ENCODE peak calls at places on chromosomes 2 and 18, in six cellular contexts. I is testis, S is IMR-90, N is sigmoid colon, K is Peyer's patch, R is suprapubic skin. L is an unnamed sample.

GRCh38 chr2:116510117-116510671 is 1304.3 kb upstream of the DDX18 start:
- DNase-seq in N (no peak), S (no peak), R (no peak), K (no peak), I (no peak), L (no peak)

GRCh38 chr2:187877391-187877790 is 323.2 kb upstream of the TFPI start:
- DNase-seq in S (no peak), N (no peak), I (no peak), R (no peak), K (no peak), L (no peak)

GRCh38 chr2:41600460-41600859 is 447.4 kb upstream of the PKDCC start:
- DNase-seq in S (no peak), N (no peak), K (no peak), I (no peak), R (no peak), L (no peak)

GRCh38 chr18:61892683-61893303 is at the start of gene RNF152:
- DNase-seq in N (peak), S (peak), R (no peak), I (peak), K (peak), L (no peak)

GRCh38 chr2:240163844-240164574 is 23.6 kb upstream of the OTOS start:
- DNase-seq in S (no peak), R (no peak), K (no peak), N (no peak), I (no peak), L (no peak)

GRCh38 chr2:88903744-88904353 is 212.4 kb downstream of the RPIA start:
- DNase-seq in K (no peak), N (no peak), S (peak), R (no peak), I (peak), L (no peak)

GRCh38 chr2:187878096-187878495 is 323.9 kb upstream of the TFPI start:
- DNase-seq in R (no peak), S (no peak), K (no peak), N (no peak), I (no peak), L (no peak)

GRCh38 chr2:124755386-124755785 is 730.3 kb downstream of the CNTNAP5 start:
- DNase-seq in R (no peak), N (no peak), S (peak), K (no peak), I (no peak), L (no peak)

GRCh38 chr2:222859786-222860726 is 780 bp upstream of the ACSL3 start:
- DNase-seq in I (peak), N (peak), R (no peak), S (peak), K (no peak), L (peak)

GRCh38 chr2:73036779-73037165 is 34.7 kb downstream of the SFXN5 start:
- DNase-seq in S (no peak), I (no peak), N (no peak), R (no peak), K (no peak), L (no peak)

GRCh38 chr2:178947006-178947405 is 102.9 kb downstream of the CCDC141 start:
- DNase-seq in R (no peak), S (no peak), K (no peak), I (no peak), N (no peak), L (no peak)

GRCh38 chr2:96501471-96501874 is 3.7 kb downstream of the NEURL3 start:
- DNase-seq in R (no peak), I (no peak), S (no peak), N (no peak), K (no peak), L (peak)

GRCh38 chr18:54717673-54718435 is 110.4 kb upstream of the RAB27B start:
- DNase-seq in R (no peak), S (no peak), I (no peak), K (no peak), N (no peak), L (no peak)

GRCh38 chr2:171436307-171436706 is 2.3 kb downstream of the DCAF17 start:
- DNase-seq in N (no peak), I (no peak), S (peak), R (no peak), K (no peak), L (no peak)

GRCh38 chr18:3826021-3826420 is 376.0 kb downstream of the TGIF1 start:
- DNase-seq in S (no peak), K (no peak), N (no peak), R (no peak), I (no peak), L (no peak)

GRCh38 chr18:43847164-43848091 is 570.1 kb upstream of the SYT4 start:
- DNase-seq in K (no peak), S (peak), I (no peak), N (no peak), R (no peak), L (no peak)

GRCh38 chr2:218832520-218832919 is 917 bp upstream of the PRKAG3 start:
- DNase-seq in I (peak), K (no peak), R (no peak), S (no peak), N (no peak), L (no peak)

GRCh38 chr2:151459368-151459767 is 49.7 kb downstream of the RIF1 start:
- DNase-seq in I (no peak), K (no peak), R (no peak), N (no peak), S (peak), L (no peak)

GRCh38 chr2:230796280-230796862 is 68.4 kb upstream of the ITM2C start:
- DNase-seq in S (peak), R (no peak), N (no peak), I (no peak), K (no peak), L (no peak)

GRCh38 chr2:233010569-233011267 is 2.3 kb downstream of the NGEF start:
- DNase-seq in R (peak), S (no peak), K (no peak), I (peak), N (no peak), L (peak)

GRCh38 chr2:152038451-152038958 is 60.3 kb downstream of the CACNB4 start:
- DNase-seq in I (no peak), S (no peak), R (no peak), K (no peak), N (peak), L (no peak)

GRCh38 chr18:73316513-73316912 is 448.7 kb upstream of the NETO1 start:
- DNase-seq in N (no peak), S (peak), R (no peak), I (no peak), K (no peak), L (no peak)

GRCh38 chr2:74922592-74923227 is 35.7 kb upstream of the POLE4 start:
- DNase-seq in I (no peak), S (peak), N (no peak), R (no peak), K (no peak), L (no peak)

GRCh38 chr2:81692566-81692965 is 1388.0 kb upstream of the LRRTM1 start:
- DNase-seq in R (no peak), S (no peak), K (no peak), I (no peak), N (no peak), L (no peak)

GRCh38 chr18:49722472-49722871 is 90.9 kb downstream of the ACAA2 start:
- DNase-seq in S (no peak), R (no peak), N (no peak), K (no peak), I (no peak), L (no peak)

GRCh38 chr2:55401124-55401523 is 18.5 kb downstream of the CCDC88A start:
- DNase-seq in K (no peak), N (no peak), S (no peak), I (no peak), R (no peak), L (no peak)

DNA sequence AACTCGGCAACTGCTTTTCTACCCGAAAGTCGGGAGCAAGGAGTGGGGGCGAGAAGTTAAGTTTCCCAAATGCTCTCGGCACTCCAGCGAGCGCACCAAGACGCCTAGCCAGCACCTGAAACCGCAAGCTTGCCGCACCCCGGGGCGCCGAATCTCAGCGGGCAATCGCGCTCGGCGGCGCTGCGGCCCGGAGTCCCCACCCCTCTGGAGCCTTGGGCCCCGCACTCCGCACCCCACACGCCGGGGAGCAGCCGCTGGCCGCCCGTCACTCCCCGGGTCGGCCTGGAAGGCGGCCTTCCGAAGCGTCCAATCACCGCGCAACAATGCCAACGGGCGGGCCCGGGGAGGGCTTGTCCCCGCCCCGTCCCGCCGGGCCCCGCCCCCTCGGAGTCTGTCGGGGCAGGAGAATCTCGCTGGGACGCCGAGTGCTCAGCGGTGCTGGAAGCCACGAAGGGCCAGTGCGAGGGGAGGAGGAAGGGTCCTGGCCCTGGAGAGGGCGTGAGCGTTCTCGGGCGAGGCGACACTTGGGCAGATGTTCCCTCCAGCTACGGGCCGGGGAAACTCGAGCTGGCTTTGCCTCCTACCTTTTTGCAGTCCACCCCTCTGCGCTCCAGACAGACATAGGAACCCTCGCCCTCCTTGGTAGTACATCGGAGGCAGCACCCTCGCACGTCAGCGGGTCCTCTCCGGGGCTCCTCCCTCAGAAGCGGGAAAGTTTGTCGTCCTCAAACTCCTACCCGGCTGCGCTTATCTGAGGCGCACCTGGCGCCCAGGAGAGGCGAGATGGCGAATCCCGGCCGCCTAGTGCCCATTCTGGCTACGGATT is 1.1 kb upstream of the ZBTB7C start:
- DNase-seq in K (peak), I (peak), N (peak), S (peak), R (peak), L (peak)
- TF ChIP-seq POLR2A in K (peak), I (no peak), N (no peak), S (no peak), R (no peak), L (no peak)

GRCh38 chr2:217755027-217755756 is 247.6 kb downstream of the TNS1 start:
- DNase-seq in N (no peak), R (no peak), I (no peak), K (no peak), S (no peak), L (no peak)

GRCh38 chr2:217753460-217754200 is 249.2 kb downstream of the TNS1 start:
- DNase-seq in S (peak), N (no peak), R (no peak), I (no peak), K (no peak), L (no peak)

GRCh38 chr2:217757108-217757463 is 245.7 kb downstream of the TNS1 start:
- DNase-seq in K (no peak), S (no peak), I (no peak), R (no peak), N (no peak), L (no peak)

GRCh38 chr2:217759991-217760390 is 242.8 kb downstream of the TNS1 start:
- DNase-seq in I (no peak), R (no peak), K (no peak), N (no peak), S (no peak), L (no peak)

GRCh38 chr2:217756375-217757107 is 246.3 kb downstream of the TNS1 start:
- DNase-seq in S (peak), R (peak), N (peak), I (peak), K (peak), L (no peak)
- H3K4me3 ChIP-seq in S (no peak), R (peak), N (no peak), I (peak), K (peak), L (no peak)

DNA sequence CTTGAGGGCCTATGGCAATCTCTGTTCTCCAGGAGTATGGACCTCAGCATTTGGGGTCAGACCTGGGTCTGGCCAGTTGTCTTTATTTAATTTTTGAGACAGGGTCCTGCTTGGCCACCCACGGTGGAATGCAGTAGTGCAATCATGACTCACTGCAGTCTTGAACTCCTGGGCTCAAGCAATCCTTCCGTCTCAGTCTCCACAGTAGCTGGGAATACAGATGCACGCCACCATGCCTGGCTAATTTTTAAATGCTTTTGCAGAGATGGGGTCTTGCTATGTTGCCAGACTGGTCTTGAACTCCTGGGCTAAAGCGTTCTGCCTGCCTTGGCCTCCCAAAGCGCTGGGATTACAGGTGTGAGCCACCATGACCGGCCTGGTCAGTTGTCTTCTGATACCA is 46.4 kb upstream of the INHBB start:
- DNase-seq in R (no peak), S (peak), N (no peak), I (no peak), K (no peak), L (no peak)
- TF ChIP-seq POLR2A in R (no peak), S (no peak), N (no peak), I (no peak), K (no peak), L (no peak)

GRCh38 chr2:182422864-182423263 is 4.0 kb downstream of the PDE1A start:
- DNase-seq in R (no peak), S (no peak), K (no peak), N (no peak), I (no peak), L (no peak)

GRCh38 chr2:182432051-182432450 is 5.2 kb upstream of the PDE1A start:
- DNase-seq in N (no peak), S (peak), R (no peak), K (no peak), I (no peak), L (no peak)

GRCh38 chr2:182426082-182426914 is 538 bp downstream of the PDE1A start:
- DNase-seq in R (no peak), I (no peak), K (no peak), N (no peak), S (peak), L (no peak)

DNA sequence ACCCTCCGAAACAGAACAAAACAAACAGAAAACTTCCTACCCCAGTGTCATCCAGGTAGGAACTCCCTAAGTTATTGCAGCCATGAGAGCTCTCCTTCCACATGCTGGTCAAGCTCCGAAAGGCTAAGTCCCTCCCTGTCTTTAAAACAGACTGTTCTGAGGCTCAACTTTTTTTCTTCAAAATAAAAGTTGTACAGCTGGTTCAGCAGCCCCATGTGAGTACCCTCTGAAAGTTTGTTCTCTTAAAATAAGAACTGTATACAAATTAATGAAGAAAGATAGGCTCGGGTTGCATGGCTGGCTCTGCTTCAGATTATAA is at the start of gene PDE1A:
- DNase-seq in S (no peak), K (no peak), I (no peak), N (no peak), R (no peak), L (no peak)
- H3K4me3 ChIP-seq in S (peak), K (peak), I (peak), N (peak), R (peak), L (peak)